ENCODE peak calls at places on chromosomes 5 and 9, in five cellular contexts. N, U, P, J and Q are unnamed samples.

GRCh38 chr9:5800969-5801738 is 31.8 kb downstream of the ERMP1 start:
- DNase-seq in P (no peak), U (no peak), J (no peak), N (no peak), Q (peak)

GRCh38 chr5:77138981-77139380 is 51.9 kb upstream of the ZBED3 start:
- DNase-seq in U (no peak), P (no peak), N (peak), J (no peak), Q (no peak)

GRCh38 chr9:6805532-6805931 is 47.8 kb downstream of the KDM4C start:
- DNase-seq in U (no peak), J (no peak), N (peak), P (no peak), Q (no peak)

GRCh38 chr5:159059722-159060121 is 40.0 kb downstream of the EBF1 start:
- DNase-seq in P (no peak), J (no peak), N (no peak), U (no peak), Q (no peak)

GRCh38 chr5:150066901-150067396 is 19.4 kb downstream of the CSF1R start:
- DNase-seq in P (no peak), J (no peak), N (peak), U (no peak), Q (no peak)

GRCh38 chr9:20441704-20442423 is 180.4 kb downstream of the MLLT3 start:
- DNase-seq in J (no peak), N (peak), U (no peak), P (no peak), Q (no peak)

GRCh38 chr5:126449751-126450271 is 26.6 kb downstream of the GRAMD2B start:
- DNase-seq in N (peak), P (peak), U (no peak), J (peak), Q (no peak)

GRCh38 chr5:65152131-65152530 is 329.6 kb downstream of the ADAMTS6 start:
- DNase-seq in J (no peak), N (peak), P (no peak), U (no peak), Q (no peak)

GRCh38 chr9:110801426-110801825 is 132.8 kb downstream of the MUSK start:
- DNase-seq in P (no peak), U (no peak), J (no peak), N (no peak), Q (no peak)

GRCh38 chr5:91425046-91425445 is 41.9 kb upstream of the ARRDC3 start:
- DNase-seq in U (no peak), P (no peak), N (no peak), J (no peak), Q (no peak)

GRCh38 chr5:42745426-42745825 is 11.2 kb upstream of the CCDC152 start:
- DNase-seq in P (peak), U (no peak), N (no peak), J (no peak), Q (no peak)

GRCh38 chr5:76082790-76083554 is at the start of gene SV2C:
- DNase-seq in N (no peak), P (peak), U (no peak), J (peak), Q (peak)

DNA sequence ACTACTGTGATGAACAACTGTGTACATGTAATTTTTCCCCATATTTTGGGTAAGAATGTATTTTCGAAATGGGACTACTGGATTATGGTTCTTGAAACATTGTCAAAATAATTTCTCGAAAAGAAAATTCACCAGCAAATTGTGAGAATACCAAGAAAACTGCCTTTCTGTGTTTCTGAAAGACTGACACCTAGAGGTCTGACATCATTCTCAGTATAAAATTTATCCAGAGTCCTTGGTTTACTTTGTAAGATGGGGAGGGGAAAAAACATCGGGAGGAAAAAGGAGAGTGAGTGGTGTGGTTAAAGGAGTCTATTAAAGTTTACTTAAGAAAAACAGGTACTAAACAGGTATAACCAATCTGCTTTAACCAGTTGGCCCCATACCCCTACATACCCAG is 149.2 kb downstream of the CEP120 start:
- DNase-seq in U (no peak), P (no peak), J (no peak), N (no peak), Q (no peak)
- TF ChIP-seq CTCF in U (no peak), P (peak), J (peak), N (peak), Q (no peak)

GRCh38 chr5:169974121-169974770 is 6.0 kb downstream of the INSYN2B start:
- DNase-seq in J (no peak), N (peak), U (no peak), P (no peak), Q (no peak)

GRCh38 chr5:169980418-169981053 is at the start of gene INSYN2B:
- DNase-seq in J (no peak), U (peak), N (peak), P (peak), Q (peak)

GRCh38 chr5:169979871-169980270 is 424 bp downstream of the INSYN2B start:
- DNase-seq in J (no peak), N (peak), U (no peak), P (no peak), Q (no peak)

DNA sequence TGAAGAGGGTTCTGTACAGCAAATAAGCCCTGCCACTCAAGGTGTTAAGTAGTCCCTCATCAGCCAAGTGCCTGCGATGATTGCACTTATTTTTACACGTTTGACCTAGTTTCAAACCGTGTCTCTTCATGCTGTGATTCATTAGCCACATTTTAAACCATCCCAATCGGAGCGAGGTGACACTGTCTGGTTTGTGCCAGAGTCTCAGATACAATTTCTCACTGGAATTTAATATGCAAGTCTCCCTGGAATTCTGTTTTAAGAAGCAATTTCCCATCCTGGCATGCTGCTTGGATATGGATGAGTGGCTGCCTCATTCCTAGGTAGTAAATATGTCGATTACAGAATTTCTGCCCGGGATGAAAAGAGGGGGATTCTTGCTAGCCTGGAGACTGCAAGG is 1.6 kb downstream of the INSYN2B start:
- DNase-seq in J (no peak), U (no peak), N (no peak), P (no peak), Q (no peak)
- H3K4me3 ChIP-seq in J (no peak), U (no peak), N (peak), P (no peak), Q (no peak)

GRCh38 chr5:60185230-60186104 is 291.9 kb upstream of the PDE4D start:
- DNase-seq in J (no peak), P (no peak), U (no peak), N (no peak), Q (no peak)
- TF ChIP-seq CTCF in J (no peak), P (no peak), U (no peak), N (no peak), Q (no peak)

DNA sequence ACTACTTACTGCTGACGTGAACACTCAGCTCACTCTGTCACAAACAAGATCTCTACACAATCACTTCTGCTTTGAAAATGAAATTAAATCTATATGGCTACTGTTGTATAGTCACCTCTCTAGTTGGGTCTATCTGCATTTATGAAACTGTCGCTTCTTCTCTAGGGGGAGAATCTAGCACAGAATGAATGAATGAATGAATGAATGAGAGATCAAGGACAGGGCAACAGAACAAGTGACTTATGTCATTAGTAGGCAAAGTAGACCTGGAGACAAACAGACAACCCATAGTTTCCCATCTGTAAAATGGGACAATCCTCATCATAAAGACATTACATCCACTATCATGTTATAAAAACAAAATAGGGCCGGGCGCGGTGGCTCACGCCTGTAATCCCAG is 13.4 kb downstream of the PTCH1 start:
- DNase-seq in N (no peak), J (no peak), P (no peak), U (no peak), Q (no peak)
- H3K4me3 ChIP-seq in N (no peak), J (no peak), P (no peak), U (no peak), Q (no peak)

GRCh38 chr5:3654515-3654914 is 58.9 kb downstream of the IRX1 start:
- DNase-seq in P (no peak), J (no peak), N (no peak), U (no peak), Q (no peak)
- TF ChIP-seq CTCF in P (no peak), J (no peak), N (no peak), U (no peak), Q (no peak)

GRCh38 chr9:92140754-92141143 is 25.5 kb upstream of the SPTLC1 start:
- DNase-seq in U (no peak), P (no peak), N (no peak), J (no peak), Q (no peak)
- H3K4me3 ChIP-seq in U (peak), P (no peak), N (peak), J (peak), Q (peak)

GRCh38 chr5:54904425-54904824 is 81.0 kb downstream of the ESM1 start:
- DNase-seq in U (no peak), P (peak), N (peak), J (no peak), Q (peak)
- TF ChIP-seq CTCF in U (peak), P (peak), N (peak), J (peak), Q (peak)

GRCh38 chr5:140111043-140111858 is 2.7 kb upstream of the PURA start:
- DNase-seq in P (no peak), N (no peak), U (no peak), J (no peak), Q (no peak)

GRCh38 chr5:140113180-140113698 is 670 bp upstream of the PURA start:
- DNase-seq in P (no peak), U (no peak), N (no peak), J (no peak), Q (peak)

GRCh38 chr5:140111859-140112551 is 1.9 kb upstream of the PURA start:
- DNase-seq in P (no peak), U (no peak), J (no peak), N (no peak), Q (no peak)

GRCh38 chr5:140113699-140114263 is at the start of gene PURA:
- DNase-seq in P (peak), J (peak), N (peak), U (peak), Q (peak)

GRCh38 chr5:140112685-140113179 is 1.2 kb upstream of the PURA start:
- DNase-seq in P (no peak), N (peak), U (no peak), J (no peak), Q (no peak)
- H3K4me3 ChIP-seq in P (no peak), N (peak), U (peak), J (peak), Q (peak)

GRCh38 chr5:160105686-160106085 is 13.6 kb downstream of the PWWP2A start:
- DNase-seq in P (no peak), U (no peak), J (peak), N (no peak), Q (no peak)

GRCh38 chr5:160108124-160108523 is 11.1 kb downstream of the PWWP2A start:
- DNase-seq in U (no peak), J (no peak), N (no peak), P (no peak), Q (no peak)
- TF ChIP-seq CTCF in U (no peak), J (no peak), N (no peak), P (no peak), Q (no peak)

GRCh38 chr5:169161022-169161680 is 139.8 kb downstream of the SLIT3 start:
- DNase-seq in N (peak), J (no peak), U (peak), P (peak), Q (peak)
- H3K4me3 ChIP-seq in N (no peak), J (no peak), U (no peak), P (no peak), Q (no peak)